ENCODE peak calls at places on chromosome 4, in seven cellular contexts. C, S, I, Z, G, B and U are unnamed samples.

GRCh38 chr4:4386296-4386735 is 586 bp upstream of the NSG1 start:
- DNase-seq in C (no peak), I (peak), B (no peak), S (no peak), Z (no peak), G (no peak), U (no peak)

GRCh38 chr4:119592708-119593298 is 35.8 kb downstream of the PDE5A start:
- DNase-seq in B (no peak), Z (no peak), I (no peak), S (no peak), C (no peak), G (no peak), U (no peak)

GRCh38 chr4:101136373-101137370 is 210.7 kb downstream of the PPP3CA start:
- DNase-seq in G (no peak), C (no peak), I (no peak), B (no peak), Z (no peak), S (peak), U (no peak)

GRCh38 chr4:100431416-100431815 is 86.4 kb downstream of the EMCN start:
- DNase-seq in S (no peak), G (no peak), B (no peak), I (no peak), C (no peak), Z (no peak), U (no peak)

GRCh38 chr4:147831452-147832192 is 99.7 kb downstream of the ARHGAP10 start:
- DNase-seq in I (no peak), C (no peak), S (peak), B (peak), Z (no peak), G (peak), U (no peak)

GRCh38 chr4:43471950-43472349 is 579.4 kb downstream of the GRXCR1 start:
- DNase-seq in Z (no peak), B (no peak), S (no peak), I (no peak), C (no peak), G (peak), U (no peak)

GRCh38 chr4:1971456-1972200 is 37.1 kb downstream of the NELFA start:
- DNase-seq in B (no peak), C (no peak), Z (no peak), G (no peak), S (no peak), I (no peak), U (no peak)

GRCh38 chr4:151418856-151419255 is 9.9 kb downstream of the FHIP1A start:
- DNase-seq in S (no peak), Z (no peak), I (no peak), B (no peak), C (no peak), G (no peak), U (no peak)

GRCh38 chr4:2425386-2426068 is 6.8 kb downstream of the CFAP99 start:
- DNase-seq in C (no peak), Z (no peak), B (no peak), G (no peak), S (no peak), I (no peak), U (no peak)

GRCh38 chr4:74474345-74475099 is 29.6 kb downstream of the AREG start:
- DNase-seq in I (no peak), C (no peak), B (peak), G (peak), S (peak), Z (no peak), U (no peak)

GRCh38 chr4:13597604-13598003 is 29.9 kb downstream of the BOD1L1 start:
- DNase-seq in C (no peak), I (no peak), G (peak), B (no peak), S (peak), Z (no peak), U (no peak)

GRCh38 chr4:143437476-143437875 is 76.0 kb upstream of the SMARCA5 start:
- DNase-seq in Z (no peak), C (no peak), S (no peak), I (no peak), G (no peak), B (no peak), U (no peak)

GRCh38 chr4:77072195-77072753 is 3.5 kb downstream of the CCNI start:
- DNase-seq in G (no peak), I (no peak), Z (no peak), S (no peak), B (no peak), C (no peak), U (no peak)

GRCh38 chr4:92304636-92305035 is 870 bp downstream of the GRID2 start:
- DNase-seq in Z (no peak), I (peak), B (no peak), G (no peak), C (no peak), S (no peak), U (peak)

GRCh38 chr4:52701207-52701606 is 42.1 kb upstream of the USP46 start:
- DNase-seq in C (no peak), B (no peak), G (no peak), Z (no peak), S (no peak), I (no peak), U (no peak)

GRCh38 chr4:32073542-32073941 is 1353.4 kb downstream of the PCDH7 start:
- DNase-seq in G (no peak), I (no peak), Z (no peak), C (no peak), S (no peak), B (no peak), U (no peak)

GRCh38 chr4:101199507-101200285 is 147.6 kb downstream of the PPP3CA start:
- DNase-seq in G (peak), Z (no peak), B (no peak), C (no peak), S (peak), I (no peak), U (no peak)

GRCh38 chr4:80295331-80295730 is 28.9 kb downstream of the FGF5 start:
- DNase-seq in C (no peak), I (no peak), S (no peak), Z (no peak), G (no peak), B (no peak), U (no peak)